ENCODE peak calls at places on chromosome 18, in five cellular contexts. One of them, this sample, is unnamed.

GRCh38 chr18:45962461-45962860 is 4.7 kb downstream of the EPG5 start:
- DNase-seq in SK-N-SH: no peak
- DNase-seq in right lobe of liver: no peak
- DNase-seq in NCI-H1092: no peak
- DNase-seq in AG09309: no peak
- DNase-seq in this sample: no peak

GRCh38 chr18:7116001-7116831 is 1.4 kb downstream of the LAMA1 start:
- DNase-seq in AG09309: no peak
- DNase-seq in NCI-H1092: no peak
- DNase-seq in right lobe of liver: no peak
- DNase-seq in SK-N-SH: peak
- DNase-seq in this sample: no peak

GRCh38 chr18:37956902-37957301 is 391.3 kb upstream of the CELF4 start:
- DNase-seq in NCI-H1092: no peak
- DNase-seq in AG09309: no peak
- DNase-seq in SK-N-SH: no peak
- DNase-seq in right lobe of liver: no peak
- DNase-seq in this sample: no peak

GRCh38 chr18:615773-616172 is 19.0 kb downstream of the CLUL1 start:
- DNase-seq in AG09309: no peak
- DNase-seq in NCI-H1092: no peak
- DNase-seq in SK-N-SH: no peak
- DNase-seq in right lobe of liver: no peak
- DNase-seq in this sample: no peak

GRCh38 chr18:46243673-46244072 is 139.5 kb downstream of the HAUS1 start:
- DNase-seq in SK-N-SH: no peak
- DNase-seq in NCI-H1092: no peak
- DNase-seq in right lobe of liver: no peak
- DNase-seq in AG09309: no peak
- DNase-seq in this sample: no peak

GRCh38 chr18:62863629-62864028 is 148.3 kb downstream of the PHLPP1 start:
- DNase-seq in SK-N-SH: no peak
- DNase-seq in AG09309: no peak
- DNase-seq in NCI-H1092: no peak
- DNase-seq in right lobe of liver: no peak
- DNase-seq in this sample: no peak

GRCh38 chr18:32683044-32683443 is 89.8 kb downstream of the KLHL14 start:
- DNase-seq in right lobe of liver: no peak
- DNase-seq in AG09309: no peak
- DNase-seq in SK-N-SH: no peak
- DNase-seq in NCI-H1092: no peak
- DNase-seq in this sample: no peak

GRCh38 chr18:40006553-40007073 is 1948.4 kb upstream of the PIK3C3 start:
- DNase-seq in SK-N-SH: no peak
- DNase-seq in AG09309: no peak
- DNase-seq in right lobe of liver: no peak
- DNase-seq in NCI-H1092: no peak
- DNase-seq in this sample: no peak

GRCh38 chr18:23684515-23685197 is 4.6 kb upstream of the LAMA3 start:
- DNase-seq in AG09309: peak
- DNase-seq in right lobe of liver: no peak
- DNase-seq in NCI-H1092: no peak
- DNase-seq in SK-N-SH: no peak
- DNase-seq in this sample: no peak

GRCh38 chr18:6816154-6816553 is 86.6 kb downstream of the ARHGAP28 start:
- DNase-seq in AG09309: no peak
- DNase-seq in NCI-H1092: no peak
- DNase-seq in SK-N-SH: no peak
- DNase-seq in right lobe of liver: no peak
- DNase-seq in this sample: no peak

GRCh38 chr18:2497797-2498196 is 73.5 kb downstream of the METTL4 start:
- DNase-seq in NCI-H1092: no peak
- DNase-seq in SK-N-SH: no peak
- DNase-seq in AG09309: no peak
- DNase-seq in right lobe of liver: no peak
- DNase-seq in this sample: no peak

GRCh38 chr18:76985156-76985950 is 147.2 kb downstream of the MBP start:
- DNase-seq in AG09309: no peak
- DNase-seq in SK-N-SH: no peak
- DNase-seq in NCI-H1092: no peak
- DNase-seq in right lobe of liver: peak
- DNase-seq in this sample: no peak

GRCh38 chr18:34158881-34159690 is 65.6 kb downstream of the NOL4 start:
- DNase-seq in right lobe of liver: peak
- DNase-seq in AG09309: no peak
- DNase-seq in SK-N-SH: peak
- DNase-seq in NCI-H1092: peak
- DNase-seq in this sample: peak

GRCh38 chr18:55694291-55694690 is 106.3 kb upstream of the TCF4 start:
- DNase-seq in AG09309: peak
- DNase-seq in right lobe of liver: no peak
- DNase-seq in SK-N-SH: no peak
- DNase-seq in NCI-H1092: no peak
- DNase-seq in this sample: no peak

GRCh38 chr18:62897153-62897552 is 181.8 kb downstream of the PHLPP1 start:
- DNase-seq in AG09309: peak
- DNase-seq in NCI-H1092: no peak
- DNase-seq in right lobe of liver: no peak
- DNase-seq in SK-N-SH: no peak
- DNase-seq in this sample: no peak

GRCh38 chr18:23969664-23970063 is 44.9 kb upstream of the TTC39C start:
- DNase-seq in AG09309: no peak
- DNase-seq in right lobe of liver: no peak
- DNase-seq in SK-N-SH: no peak
- DNase-seq in NCI-H1092: no peak
- DNase-seq in this sample: no peak

GRCh38 chr18:60506682-60507081 is 134.1 kb upstream of the MC4R start:
- DNase-seq in NCI-H1092: no peak
- DNase-seq in SK-N-SH: peak
- DNase-seq in right lobe of liver: no peak
- DNase-seq in AG09309: no peak
- DNase-seq in this sample: no peak

GRCh38 chr18:23689031-23689615 is at the start of gene LAMA3:
- DNase-seq in SK-N-SH: peak
- DNase-seq in NCI-H1092: peak
- DNase-seq in AG09309: no peak
- DNase-seq in right lobe of liver: peak
- DNase-seq in this sample: no peak

GRCh38 chr18:34370704-34371405 is 146.1 kb upstream of the NOL4 start:
- DNase-seq in AG09309: no peak
- DNase-seq in NCI-H1092: no peak
- DNase-seq in SK-N-SH: no peak
- DNase-seq in right lobe of liver: no peak
- DNase-seq in this sample: no peak

GRCh38 chr18:12256946-12257345 is 2.8 kb downstream of the CIDEA start:
- DNase-seq in SK-N-SH: no peak
- DNase-seq in right lobe of liver: no peak
- DNase-seq in AG09309: no peak
- DNase-seq in NCI-H1092: no peak
- DNase-seq in this sample: no peak

GRCh38 chr18:3869848-3870247 is 419.9 kb downstream of the TGIF1 start:
- DNase-seq in NCI-H1092: peak
- DNase-seq in right lobe of liver: no peak
- DNase-seq in SK-N-SH: peak
- DNase-seq in AG09309: peak
- DNase-seq in this sample: peak

GRCh38 chr18:9811978-9812377 is 73.8 kb upstream of the TXNDC2 start:
- DNase-seq in AG09309: no peak
- DNase-seq in SK-N-SH: no peak
- DNase-seq in right lobe of liver: no peak
- DNase-seq in NCI-H1092: no peak
- DNase-seq in this sample: no peak

GRCh38 chr18:5571592-5571991 is 27.8 kb upstream of the EPB41L3 start:
- DNase-seq in SK-N-SH: no peak
- DNase-seq in right lobe of liver: no peak
- DNase-seq in NCI-H1092: no peak
- DNase-seq in AG09309: no peak
- DNase-seq in this sample: no peak

GRCh38 chr18:26863122-26863879 is 2.2 kb downstream of the AQP4 start:
- DNase-seq in SK-N-SH: peak
- DNase-seq in right lobe of liver: peak
- DNase-seq in NCI-H1092: no peak
- DNase-seq in AG09309: no peak
- DNase-seq in this sample: peak

GRCh38 chr18:38940863-38941531 is 1375.4 kb upstream of the CELF4 start:
- DNase-seq in right lobe of liver: no peak
- DNase-seq in SK-N-SH: no peak
- DNase-seq in NCI-H1092: no peak
- DNase-seq in AG09309: no peak
- DNase-seq in this sample: no peak

This sample was measured in NCI-H2107.